ENCODE peak calls at places on chromosomes 5 and 9, in five cellular contexts. One of them, this sample, is unnamed.
A peak's percentile ranks its signal among the peaks of the same experiment; 100 is the strongest.

GRCh38 chr5:36535390-36535789 is 71.0 kb upstream of the SLC1A3 start:
- DNase-seq in hepatocyte: no peak
- DNase-seq in neural progenitor cell: no peak
- DNase-seq in PC-3: no peak
- DNase-seq in GM23248: no peak
- DNase-seq in this sample: no peak

GRCh38 chr9:79687131-79687447 is 115.3 kb downstream of the TLE4 start:
- DNase-seq in GM23248: peak; percentile 21
- DNase-seq in PC-3: no peak
- DNase-seq in hepatocyte: no peak
- DNase-seq in neural progenitor cell: no peak
- DNase-seq in this sample: no peak

GRCh38 chr9:76521906-76522305 is 62.9 kb downstream of the GCNT1 start:
- DNase-seq in GM23248: no peak
- DNase-seq in PC-3: no peak
- DNase-seq in hepatocyte: no peak
- DNase-seq in neural progenitor cell: no peak
- DNase-seq in this sample: no peak

GRCh38 chr5:17714186-17714585 is 79.9 kb downstream of the TAF11L14 start:
- DNase-seq in hepatocyte: no peak
- DNase-seq in GM23248: no peak
- DNase-seq in PC-3: no peak
- DNase-seq in neural progenitor cell: no peak
- DNase-seq in this sample: no peak

GRCh38 chr5:59034498-59035186 is 451.8 kb downstream of the RAB3C start:
- DNase-seq in neural progenitor cell: peak; percentile 48
- DNase-seq in hepatocyte: peak; percentile 63
- DNase-seq in PC-3: peak; percentile 35
- DNase-seq in GM23248: peak; percentile 77
- DNase-seq in this sample: peak; percentile 4

GRCh38 chr9:98989036-98990000 is 45.6 kb downstream of the COL15A1 start:
- DNase-seq in hepatocyte: peak; percentile 71
- DNase-seq in PC-3: peak; percentile 94
- DNase-seq in neural progenitor cell: peak; percentile 18
- DNase-seq in GM23248: peak; percentile 100
- DNase-seq in this sample: peak; percentile 18

GRCh38 chr9:89635816-89636215 is 31.0 kb downstream of the GADD45G start:
- DNase-seq in GM23248: no peak
- DNase-seq in neural progenitor cell: no peak
- DNase-seq in hepatocyte: no peak
- DNase-seq in PC-3: peak; percentile 1
- DNase-seq in this sample: no peak

GRCh38 chr5:141402553-141403328 is at the start of gene PCDHGA9:
- DNase-seq in GM23248: peak; percentile 73
- DNase-seq in hepatocyte: no peak
- DNase-seq in neural progenitor cell: no peak
- DNase-seq in PC-3: no peak
- DNase-seq in this sample: no peak

GRCh38 chr9:131406567-131407436 is 12.9 kb downstream of the PRRC2B start:
- DNase-seq in neural progenitor cell: no peak
- DNase-seq in GM23248: peak; percentile 66
- DNase-seq in PC-3: no peak
- DNase-seq in hepatocyte: no peak
- DNase-seq in this sample: no peak
- H4K20me1 ChIP-seq in neural progenitor cell: peaks cover 100% of the 10 kb centered on the region
- H4K20me1 ChIP-seq in GM23248: peaks cover 53% of the 10 kb centered on the region
- H4K20me1 ChIP-seq in PC-3: peaks cover 81% of the 10 kb centered on the region
- H4K20me1 ChIP-seq in hepatocyte: peaks cover 100% of the 10 kb centered on the region
- H4K20me1 ChIP-seq in this sample: peaks cover 66% of the 10 kb centered on the region

GRCh38 chr5:24535646-24536045 is 109.1 kb downstream of the CDH10 start:
- DNase-seq in neural progenitor cell: peak; percentile 11
- DNase-seq in hepatocyte: no peak
- DNase-seq in PC-3: peak; percentile 36
- DNase-seq in GM23248: no peak
- DNase-seq in this sample: no peak

GRCh38 chr5:24538345-24538744 is 106.4 kb downstream of the CDH10 start:
- DNase-seq in neural progenitor cell: no peak
- DNase-seq in PC-3: no peak
- DNase-seq in hepatocyte: no peak
- DNase-seq in GM23248: no peak
- DNase-seq in this sample: no peak

GRCh38 chr5:24539625-24540024 is 105.2 kb downstream of the CDH10 start:
- DNase-seq in neural progenitor cell: no peak
- DNase-seq in GM23248: peak; percentile 1
- DNase-seq in PC-3: peak; percentile 39
- DNase-seq in hepatocyte: peak; percentile 24
- DNase-seq in this sample: no peak
- H3K27ac ChIP-seq in neural progenitor cell: no peak overlapping the region
- H3K27ac ChIP-seq in GM23248: no peak overlapping the region
- H3K27ac ChIP-seq in PC-3: no peak overlapping the region
- H3K27ac ChIP-seq in hepatocyte: peak overlapping the region; percentile 25
- H3K27ac ChIP-seq in this sample: no peak overlapping the region

GRCh38 chr9:110443878-110444245 is 106.2 kb upstream of the TXNDC8 start:
- DNase-seq in neural progenitor cell: no peak
- DNase-seq in PC-3: no peak
- DNase-seq in GM23248: peak; percentile 85
- DNase-seq in hepatocyte: no peak
- DNase-seq in this sample: no peak
- TF ChIP-seq EZH2phosphoT487 in neural progenitor cell: no peak
- TF ChIP-seq EZH2phosphoT487 in PC-3: no peak
- TF ChIP-seq EZH2phosphoT487 in GM23248: no peak
- TF ChIP-seq EZH2phosphoT487 in hepatocyte: no peak
- TF ChIP-seq EZH2phosphoT487 in this sample: no peak

DNA sequence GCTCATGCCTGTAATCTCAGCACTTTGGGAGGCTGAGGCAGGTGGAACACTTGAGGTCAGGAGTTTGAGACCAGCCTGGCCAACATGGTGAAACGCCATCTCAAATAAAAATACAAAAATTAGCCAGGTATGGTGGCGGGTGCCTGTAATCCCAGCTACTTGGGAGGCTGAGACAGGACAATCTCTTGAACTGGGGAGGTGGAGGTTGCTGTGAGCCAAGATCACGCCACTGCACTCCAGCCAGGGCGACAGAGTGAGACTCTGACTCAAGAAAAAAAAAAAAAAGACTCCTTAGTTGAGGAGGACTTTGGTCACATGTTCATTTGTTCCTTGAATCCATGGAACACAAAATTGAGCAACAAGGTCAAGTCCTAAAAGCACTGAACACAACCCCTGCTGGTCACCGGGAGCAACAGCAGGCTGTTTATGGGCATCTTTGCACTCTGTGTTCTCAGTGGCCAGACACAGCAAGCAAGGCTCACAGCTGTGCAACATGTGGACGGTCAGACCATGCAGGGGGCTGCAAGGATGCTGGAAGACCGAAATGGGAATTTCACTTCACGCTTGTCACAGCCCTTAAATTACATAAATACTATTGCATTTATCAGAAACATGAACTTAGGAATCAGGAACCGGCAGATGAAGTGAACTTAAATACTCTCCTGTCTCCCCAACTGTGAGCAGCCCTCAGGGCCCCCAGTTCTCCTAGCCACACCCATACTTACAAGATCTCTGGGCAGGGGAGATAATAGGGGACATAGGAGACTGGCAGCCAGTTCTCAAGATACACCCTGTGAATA is 2.8 kb downstream of the GBGT1 start:
- DNase-seq in GM23248: peak; percentile 84
- DNase-seq in PC-3: peak; percentile 59
- DNase-seq in neural progenitor cell: peak; percentile 45
- DNase-seq in hepatocyte: peak; percentile 84
- DNase-seq in this sample: peak; percentile 68
- H4K20me1 ChIP-seq in GM23248: no peaks in the 10 kb centered on the region
- H4K20me1 ChIP-seq in PC-3: no peaks in the 10 kb centered on the region
- H4K20me1 ChIP-seq in neural progenitor cell: peaks cover 3% of the 10 kb centered on the region
- H4K20me1 ChIP-seq in hepatocyte: no peaks in the 10 kb centered on the region
- H4K20me1 ChIP-seq in this sample: no peaks in the 10 kb centered on the region

GRCh38 chr9:126974604-126975003 is 60.0 kb downstream of the RALGPS1 start:
- DNase-seq in PC-3: no peak
- DNase-seq in neural progenitor cell: no peak
- DNase-seq in GM23248: no peak
- DNase-seq in hepatocyte: no peak
- DNase-seq in this sample: no peak
- H3K27ac ChIP-seq in PC-3: no peak overlapping the region
- H3K27ac ChIP-seq in neural progenitor cell: no peak overlapping the region
- H3K27ac ChIP-seq in GM23248: no peak overlapping the region
- H3K27ac ChIP-seq in hepatocyte: no peak overlapping the region
- H3K27ac ChIP-seq in this sample: no peak overlapping the region

DNA sequence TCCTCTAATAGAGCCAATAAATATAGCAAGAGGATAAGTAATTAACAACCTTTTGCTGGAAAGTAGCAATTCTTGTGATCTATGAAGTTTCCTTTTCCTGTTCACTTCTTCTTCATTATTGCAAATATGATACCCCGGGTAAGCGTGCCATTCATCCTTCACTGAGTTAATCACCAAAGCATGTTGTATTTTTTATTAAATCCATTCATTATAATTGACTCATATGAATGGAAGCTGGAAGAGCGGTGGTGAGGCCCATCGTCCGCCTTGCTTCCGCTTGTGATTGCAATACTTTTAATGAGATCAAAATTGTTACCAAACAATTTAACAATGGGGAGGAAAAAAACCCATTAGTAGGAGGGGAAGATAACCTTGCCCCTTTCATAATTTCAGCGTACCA is 39.2 kb downstream of the TTLL11 start:
- DNase-seq in hepatocyte: no peak
- DNase-seq in neural progenitor cell: no peak
- DNase-seq in GM23248: peak; percentile 88
- DNase-seq in PC-3: no peak
- DNase-seq in this sample: no peak
- TF ChIP-seq EZH2phosphoT487 in hepatocyte: no peak
- TF ChIP-seq EZH2phosphoT487 in neural progenitor cell: no peak
- TF ChIP-seq EZH2phosphoT487 in GM23248: no peak
- TF ChIP-seq EZH2phosphoT487 in PC-3: no peak
- TF ChIP-seq EZH2phosphoT487 in this sample: no peak

GRCh38 chr5:14178671-14179211 is 35.6 kb downstream of the TRIO start:
- DNase-seq in hepatocyte: no peak
- DNase-seq in GM23248: peak; percentile 90
- DNase-seq in PC-3: peak; percentile 87
- DNase-seq in neural progenitor cell: peak; percentile 78
- DNase-seq in this sample: no peak
- H4K20me1 ChIP-seq in hepatocyte: peaks cover 50% of the 10 kb centered on the region
- H4K20me1 ChIP-seq in GM23248: no peaks in the 10 kb centered on the region
- H4K20me1 ChIP-seq in PC-3: peaks cover 32% of the 10 kb centered on the region
- H4K20me1 ChIP-seq in neural progenitor cell: peaks cover 100% of the 10 kb centered on the region
- H4K20me1 ChIP-seq in this sample: peaks cover 3% of the 10 kb centered on the region

DNA sequence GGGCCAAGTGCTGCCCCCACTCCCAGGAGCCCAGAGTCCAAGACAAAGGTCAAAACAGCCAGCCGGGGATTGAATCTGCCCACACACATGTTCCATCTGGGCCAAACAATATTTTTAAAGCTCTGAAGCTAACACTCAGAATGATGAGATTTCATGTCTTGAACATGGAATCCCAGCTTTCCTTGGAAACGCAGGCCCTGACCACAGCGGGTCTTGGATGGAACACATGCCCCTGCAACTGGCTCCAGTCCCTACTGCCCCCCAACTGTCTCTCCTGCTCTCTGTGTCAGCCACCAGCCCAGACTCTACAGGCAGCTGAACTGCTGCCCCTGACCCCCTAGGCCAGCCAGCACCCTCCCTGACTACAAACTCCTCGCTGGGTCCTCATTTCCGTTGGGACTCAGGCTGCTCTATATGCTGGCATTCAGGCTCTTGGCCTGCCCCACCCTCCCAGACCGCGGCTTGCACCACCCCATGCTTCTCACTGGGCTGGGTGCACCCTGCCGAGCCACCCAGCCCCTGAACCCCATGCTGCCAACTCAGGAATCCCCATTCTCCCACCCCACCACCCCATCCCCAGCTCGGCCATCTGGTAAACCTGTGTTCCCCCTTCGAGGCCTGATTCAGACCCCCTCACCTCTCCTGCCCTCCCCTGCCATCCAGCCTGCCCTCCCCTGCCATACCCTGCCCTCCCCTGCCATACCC is 71.7 kb downstream of the ADAMTS2 start:
- DNase-seq in neural progenitor cell: no peak
- DNase-seq in GM23248: no peak
- DNase-seq in hepatocyte: no peak
- DNase-seq in PC-3: no peak
- DNase-seq in this sample: no peak
- H3K27ac ChIP-seq in neural progenitor cell: no peak overlapping the region
- H3K27ac ChIP-seq in GM23248: peak overlapping the region; percentile 99
- H3K27ac ChIP-seq in hepatocyte: peak overlapping the region; percentile 62
- H3K27ac ChIP-seq in PC-3: no peak overlapping the region
- H3K27ac ChIP-seq in this sample: no peak overlapping the region